ENCODE peak calls at places on chromosomes 1 and 21, in four cellular contexts. C is GM12878, L is HepG2, Q is K562. O is an unnamed sample.
A peak's percentile ranks its signal among the peaks of the same experiment; 100 is the strongest.

GRCh38 chr1:24605534-24606295 is 37.4 kb upstream of the SRRM1 start:
- DNase-seq in C (no peak), L (peak; percentile 60), Q (no peak), O (no peak)

GRCh38 chr1:72166426-72166825 is 115.9 kb downstream of the NEGR1 start:
- DNase-seq in C (no peak), L (no peak), Q (no peak), O (no peak)

GRCh38 chr1:53592521-53592982 is 133.4 kb downstream of the DMRTB1 start:
- DNase-seq in C (no peak), L (no peak), Q (no peak), O (peak; percentile 47)

GRCh38 chr1:43288058-43288784 is 2.8 kb upstream of the C1orf210 start:
- DNase-seq in C (no peak), L (no peak), Q (no peak), O (no peak)

GRCh38 chr21:42685036-42685435 is 31.6 kb downstream of the PDE9A start:
- DNase-seq in C (no peak), L (no peak), Q (no peak), O (no peak)

GRCh38 chr1:45876000-45876399 is 72.6 kb downstream of the MAST2 start:
- DNase-seq in C (no peak), L (no peak), Q (no peak), O (no peak)

GRCh38 chr1:119660253-119661078 is 12.4 kb upstream of the ZNF697 start:
- DNase-seq in C (no peak), L (no peak), Q (no peak), O (no peak)

GRCh38 chr1:118711356-118711755 is 276.8 kb downstream of the TBX15 start:
- DNase-seq in C (no peak), L (no peak), Q (no peak), O (no peak)

GRCh38 chr1:81510701-81511100 is 290.0 kb upstream of the ADGRL2 start:
- DNase-seq in C (no peak), L (no peak), Q (no peak), O (no peak)

GRCh38 chr1:2209400-2210083 is 15.0 kb upstream of the FAAP20 start:
- DNase-seq in C (no peak), L (no peak), Q (no peak), O (no peak)

GRCh38 chr1:23865543-23865930 is 2.6 kb downstream of the FUCA1 start:
- DNase-seq in C (peak; percentile 81), L (no peak), Q (no peak), O (no peak)

GRCh38 chr1:41631154-41631553 is 146.7 kb upstream of the EDN2 start:
- DNase-seq in C (no peak), L (no peak), Q (no peak), O (no peak)

GRCh38 chr1:211928222-211928856 is 97.8 kb upstream of the LPGAT1 start:
- DNase-seq in C (no peak), L (peak; percentile 18), Q (peak; percentile 78), O (no peak)

GRCh38 chr1:151846062-151846568 is 6.5 kb upstream of the C2CD4D start:
- DNase-seq in C (no peak), L (peak; percentile 41), Q (peak; percentile 72), O (no peak)

GRCh38 chr21:31257265-31257664 is 86.8 kb downstream of the TIAM1 start:
- DNase-seq in C (no peak), L (no peak), Q (no peak), O (no peak)

GRCh38 chr1:229285424-229285823 is 14.5 kb downstream of the RAB4A start:
- DNase-seq in C (no peak), L (no peak), Q (no peak), O (no peak)
- TF ChIP-seq NR2C2 in C (no peak), L (no peak), Q (no peak), O (no peak)

DNA sequence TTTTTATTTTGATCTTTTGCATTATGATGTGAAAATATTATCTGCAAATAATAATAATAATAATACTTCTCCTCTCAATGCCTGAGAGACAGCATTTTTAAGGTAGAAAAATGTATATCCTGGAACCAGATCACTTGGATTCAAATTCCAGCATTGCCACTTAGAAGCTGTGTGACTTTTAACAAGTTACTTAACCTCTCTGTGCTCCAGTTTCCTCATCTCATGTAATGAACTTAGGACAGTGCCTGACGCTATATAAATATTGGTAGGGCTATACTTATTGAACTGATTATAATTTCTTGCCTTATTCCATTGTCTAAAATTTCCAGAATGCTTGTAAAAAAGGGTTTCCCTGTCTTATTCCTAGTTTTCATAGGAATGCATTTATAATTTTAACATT is 137.2 kb downstream of the IGSF21 start:
- DNase-seq in C (no peak), L (no peak), Q (no peak), O (no peak)
- TF ChIP-seq NR2C2 in C (no peak), L (no peak), Q (no peak), O (no peak)

GRCh38 chr1:13730751-13731482 is 30.9 kb downstream of the PRDM2 start:
- DNase-seq in C (peak; percentile 94), L (no peak), Q (peak; percentile 31), O (no peak)
- TF ChIP-seq NR2C2 in C (no peak), L (no peak), Q (no peak), O (no peak)

GRCh38 chr1:107548276-107548675 is 407.4 kb downstream of the NTNG1 start:
- DNase-seq in C (no peak), L (no peak), Q (no peak), O (no peak)

GRCh38 chr1:107546571-107546970 is 405.7 kb downstream of the NTNG1 start:
- DNase-seq in C (no peak), L (no peak), Q (no peak), O (no peak)

GRCh38 chr1:107549152-107549810 is 408.4 kb downstream of the NTNG1 start:
- DNase-seq in C (no peak), L (no peak), Q (no peak), O (no peak)

GRCh38 chr1:107545056-107545597 is 404.3 kb downstream of the NTNG1 start:
- DNase-seq in C (no peak), L (no peak), Q (no peak), O (no peak)

GRCh38 chr1:107547363-107548155 is 406.7 kb downstream of the NTNG1 start:
- DNase-seq in C (no peak), L (no peak), Q (no peak), O (no peak)
- TF ChIP-seq NR2C2 in C (no peak), L (no peak), Q (no peak), O (no peak)

GRCh38 chr1:233082778-233083550 is 132.6 kb downstream of the NTPCR start:
- DNase-seq in C (no peak), L (no peak), Q (no peak), O (no peak)
- TF ChIP-seq NR2C2 in C (no peak), L (no peak), Q (no peak), O (no peak)

DNA sequence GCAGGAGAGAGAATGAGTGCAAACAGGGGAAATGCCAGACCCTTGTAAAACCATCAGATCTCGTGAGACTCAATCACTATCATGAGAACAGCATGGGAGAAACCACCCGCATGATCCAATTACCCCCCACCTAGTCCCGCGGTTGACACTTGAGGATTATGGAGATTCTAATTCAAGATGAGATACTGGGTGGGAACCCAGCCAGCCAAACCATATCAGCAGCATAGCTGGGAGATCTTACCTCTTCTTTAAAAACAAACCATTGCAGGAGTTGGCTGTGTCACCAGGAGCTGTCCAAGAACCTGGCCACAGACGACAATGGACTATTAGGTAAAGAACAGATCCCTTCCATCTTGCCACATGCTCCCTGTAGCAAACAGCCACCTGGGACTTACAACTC is 422.7 kb downstream of the MATN1 start:
- DNase-seq in C (no peak), L (no peak), Q (no peak), O (no peak)
- TF ChIP-seq NR2C2 in C (no peak), L (no peak), Q (no peak), O (no peak)